ENCODE peak calls at places on chromosomes 3 and 15, in four cellular contexts. Y is left cardiac atrium, R is prostate gland, C is uterus. S is an unnamed sample.

GRCh38 chr3:110378481-110378880 is 693.1 kb upstream of the NECTIN3 start:
- DNase-seq in Y (no peak), R (no peak), C (no peak), S (no peak)

GRCh38 chr3:141402476-141403171 is 34.3 kb downstream of the ZBTB38 start:
- DNase-seq in Y (peak; percentile 77), R (peak; percentile 75), C (peak; percentile 72), S (no peak)

GRCh38 chr3:198079771-198080520 is 119.9 kb downstream of the LMLN start:
- DNase-seq in Y (no peak), R (peak; percentile 4), C (no peak), S (no peak)

GRCh38 chr3:47108546-47108945 is 55.4 kb downstream of the SETD2 start:
- DNase-seq in Y (no peak), R (no peak), C (no peak), S (no peak)

GRCh38 chr3:148202386-148202785 is 495.3 kb upstream of the AGTR1 start:
- DNase-seq in Y (no peak), R (no peak), C (no peak), S (no peak)

GRCh38 chr15:47618216-47618615 is 99.1 kb upstream of the SEMA6D start:
- DNase-seq in Y (no peak), R (no peak), C (no peak), S (peak; percentile 73)

GRCh38 chr15:58065011-58065444 is 483 bp downstream of the ALDH1A2 start:
- DNase-seq in Y (peak; percentile 54), R (peak; percentile 5), C (peak; percentile 44), S (no peak)

GRCh38 chr3:66532160-66532587 is 31.4 kb upstream of the LRIG1 start:
- DNase-seq in Y (no peak), R (no peak), C (no peak), S (no peak)

GRCh38 chr15:99568548-99569352 is 3.0 kb downstream of the MEF2A start:
- DNase-seq in Y (no peak), R (no peak), C (no peak), S (no peak)

GRCh38 chr15:99702895-99703602 is 30.2 kb downstream of the LYSMD4 start:
- DNase-seq in Y (no peak), R (no peak), C (no peak), S (no peak)